ENCODE peak calls at places on chromosomes 5 and 9, in nine cellular contexts. X is neural crest cell; L is occipital lobe; Y is GM13977; E is stimulated activated CD8-positive, alpha-beta memory T cell treated with anti-CD3 and anti-CD28 coated beads, Interleukin-12 subunit alpha, Interleukin-12 subunit beta, amount 100 ng/mL, for 1 hour; K is T-cell; H is tibial artery; Z is RCC 7860; D is effector memory CD4-positive, alpha-beta T cell. W is an unnamed sample.

GRCh38 chr9:72772641-72773040 is 180.2 kb downstream of the ALDH1A1 start:
- DNase-seq in X (no peak), L (no peak), Y (no peak), E (no peak), K (no peak), H (no peak), Z (no peak), D (no peak), W (no peak)

GRCh38 chr9:98158071-98158791 is 34.2 kb downstream of the CORO2A start:
- DNase-seq in X (no peak), L (no peak), Y (no peak), E (no peak), K (no peak), H (no peak), Z (no peak), D (no peak), W (no peak)

GRCh38 chr5:130571076-130571475 is 594.0 kb downstream of the HINT1 start:
- DNase-seq in X (no peak), L (no peak), Y (no peak), E (no peak), K (no peak), H (no peak), Z (no peak), D (no peak), W (no peak)

GRCh38 chr9:76810377-76810957 is 46.2 kb downstream of the PCA3 start:
- DNase-seq in X (peak; percentile 49), L (peak; percentile 11), Y (peak; percentile 39), E (no peak), K (no peak), H (peak; percentile 38), Z (peak; percentile 54), D (no peak), W (no peak)

GRCh38 chr5:77920350-77921046 is 144.4 kb upstream of the TBCA start:
- DNase-seq in X (no peak), L (no peak), Y (no peak), E (no peak), K (no peak), H (no peak), Z (no peak), D (no peak), W (no peak)

GRCh38 chr5:37837101-37838032 is 2.5 kb downstream of the GDNF start:
- DNase-seq in X (peak; percentile 79), L (peak; percentile 52), Y (peak; percentile 92), E (no peak), K (no peak), H (peak; percentile 64), Z (no peak), D (no peak), W (no peak)

GRCh38 chr9:127525426-127526188 is 74.3 kb downstream of the LRSAM1 start:
- DNase-seq in X (no peak), L (no peak), Y (no peak), E (no peak), K (no peak), H (no peak), Z (peak; percentile 34), D (no peak), W (no peak)

GRCh38 chr5:35117960-35118359 is 70.2 kb upstream of the AGXT2 start:
- DNase-seq in X (no peak), L (no peak), Y (peak; percentile 17), E (no peak), K (no peak), H (no peak), Z (peak; percentile 74), D (no peak), W (no peak)

GRCh38 chr5:179194201-179194910 is 134.2 kb downstream of the ZNF354C start:
- DNase-seq in X (no peak), L (no peak), Y (no peak), E (no peak), K (no peak), H (no peak), Z (no peak), D (no peak), W (no peak)

GRCh38 chr5:54753034-54753433 is 232.4 kb downstream of the ESM1 start:
- DNase-seq in X (no peak), L (no peak), Y (peak; percentile 39), E (no peak), K (no peak), H (no peak), Z (no peak), D (no peak), W (no peak)

GRCh38 chr5:135269224-135269623 is 129.8 kb downstream of the MACROH2A1 start:
- DNase-seq in X (no peak), L (no peak), Y (no peak), E (no peak), K (no peak), H (no peak), Z (no peak), D (no peak), W (no peak)

GRCh38 chr9:94586814-94587213 is 6.8 kb downstream of the FBP2 start:
- DNase-seq in X (no peak), L (no peak), Y (no peak), E (no peak), K (no peak), H (no peak), Z (no peak), D (no peak), W (no peak)

GRCh38 chr9:33140406-33141360 is 26.5 kb downstream of the B4GALT1 start:
- DNase-seq in X (no peak), L (no peak), Y (no peak), E (no peak), K (no peak), H (peak; percentile 20), Z (no peak), D (no peak), W (no peak)

GRCh38 chr9:89916001-89916635 is 311.3 kb downstream of the GADD45G start:
- DNase-seq in X (no peak), L (no peak), Y (no peak), E (no peak), K (no peak), H (no peak), Z (no peak), D (no peak), W (no peak)

GRCh38 chr5:94043311-94043710 is 301.9 kb upstream of the POU5F2 start:
- DNase-seq in X (no peak), L (no peak), Y (no peak), E (no peak), K (no peak), H (no peak), Z (no peak), D (no peak), W (no peak)

GRCh38 chr5:68239485-68239884 is 23.9 kb downstream of the PIK3R1 start:
- DNase-seq in X (no peak), L (peak; percentile 29), Y (peak; percentile 49), E (peak; percentile 73), K (peak; percentile 87), H (peak; percentile 83), Z (peak; percentile 52), D (peak; percentile 67), W (peak; percentile 77)

GRCh38 chr5:81749562-81750307 is 1.2 kb downstream of the SSBP2 start:
- DNase-seq in X (peak; percentile 43), L (peak; percentile 22), Y (peak; percentile 88), E (peak; percentile 30), K (peak; percentile 50), H (peak; percentile 55), Z (no peak), D (peak; percentile 18), W (peak; percentile 24)

GRCh38 chr5:179668404-179668803 is 12.4 kb downstream of the CBY3 start:
- DNase-seq in X (peak; percentile 43), L (no peak), Y (peak; percentile 50), E (no peak), K (peak; percentile 19), H (no peak), Z (peak; percentile 4), D (peak; percentile 15), W (peak; percentile 20)

GRCh38 chr9:16119861-16120641 is 567.2 kb downstream of the CCDC171 start:
- DNase-seq in X (no peak), L (no peak), Y (no peak), E (no peak), K (no peak), H (no peak), Z (peak; percentile 74), D (no peak), W (no peak)

GRCh38 chr9:5786370-5787127 is 46.4 kb downstream of the ERMP1 start:
- DNase-seq in X (no peak), L (peak; percentile 15), Y (no peak), E (no peak), K (no peak), H (no peak), Z (no peak), D (no peak), W (no peak)

GRCh38 chr5:170223906-170224305 is 8.9 kb upstream of the C5orf58 start:
- DNase-seq in X (no peak), L (no peak), Y (no peak), E (no peak), K (no peak), H (no peak), Z (no peak), D (no peak), W (no peak)

GRCh38 chr5:179975713-179976030 is 68.0 kb upstream of the TBC1D9B start:
- DNase-seq in X (no peak), L (no peak), Y (no peak), E (no peak), K (no peak), H (no peak), Z (no peak), D (no peak), W (no peak)

GRCh38 chr5:74424162-74424868 is 216.2 kb downstream of the ENC1 start:
- DNase-seq in X (no peak), L (no peak), Y (no peak), E (no peak), K (no peak), H (peak; percentile 66), Z (no peak), D (no peak), W (no peak)

GRCh38 chr5:89315194-89315593 is 432.2 kb upstream of the MEF2C start:
- DNase-seq in X (no peak), L (peak; percentile 10), Y (no peak), E (no peak), K (no peak), H (no peak), Z (no peak), D (no peak), W (no peak)

GRCh38 chr5:60652206-60652605 is 47.8 kb downstream of the DEPDC1B start:
- DNase-seq in X (no peak), L (no peak), Y (no peak), E (no peak), K (no peak), H (no peak), Z (peak; percentile 56), D (no peak), W (no peak)

GRCh38 chr9:98172604-98173003 is 19.8 kb downstream of the CORO2A start:
- DNase-seq in X (no peak), L (no peak), Y (no peak), E (no peak), K (no peak), H (no peak), Z (no peak), D (no peak), W (no peak)

GRCh38 chr5:149063901-149064478 is 1.1 kb upstream of the SH3TC2 start:
- DNase-seq in X (no peak), L (no peak), Y (no peak), E (no peak), K (no peak), H (no peak), Z (no peak), D (no peak), W (no peak)

GRCh38 chr5:141084487-141084989 is 9.9 kb upstream of the PCDHB2 start:
- DNase-seq in X (no peak), L (peak; percentile 6), Y (no peak), E (no peak), K (peak; percentile 10), H (no peak), Z (peak; percentile 38), D (peak; percentile 12), W (peak; percentile 11)